ENCODE peak calls at places on chromosomes 7 and 10, in seven cellular contexts. One of them, this sample, is unnamed.

GRCh38 chr10:23280420-23281043 is 64.1 kb downstream of the C10orf67 start:
- DNase-seq in cardiac muscle cell: no peak
- DNase-seq in adrenal gland: no peak
- DNase-seq in spleen: no peak
- DNase-seq in CD4-positive, CD25-positive, alpha-beta regulatory T cell: no peak
- DNase-seq in K562: no peak
- DNase-seq in CD4-positive, alpha-beta T cell: no peak
- DNase-seq in this sample: no peak

GRCh38 chr7:80902716-80903308 is 16.0 kb downstream of the SEMA3C start:
- DNase-seq in CD4-positive, CD25-positive, alpha-beta regulatory T cell: no peak
- DNase-seq in adrenal gland: no peak
- DNase-seq in K562: no peak
- DNase-seq in CD4-positive, alpha-beta T cell: no peak
- DNase-seq in cardiac muscle cell: no peak
- DNase-seq in spleen: no peak
- DNase-seq in this sample: no peak

GRCh38 chr7:117665393-117665792 is 185.6 kb downstream of the CFTR start:
- DNase-seq in CD4-positive, CD25-positive, alpha-beta regulatory T cell: no peak
- DNase-seq in adrenal gland: no peak
- DNase-seq in CD4-positive, alpha-beta T cell: no peak
- DNase-seq in cardiac muscle cell: no peak
- DNase-seq in K562: no peak
- DNase-seq in spleen: no peak
- DNase-seq in this sample: no peak

GRCh38 chr10:110209926-110210662 is 2.7 kb downstream of the MXI1 start:
- DNase-seq in CD4-positive, alpha-beta T cell: peak; percentile 55
- DNase-seq in spleen: peak; percentile 91
- DNase-seq in cardiac muscle cell: peak; percentile 45
- DNase-seq in adrenal gland: peak; percentile 72
- DNase-seq in CD4-positive, CD25-positive, alpha-beta regulatory T cell: peak; percentile 61
- DNase-seq in K562: peak; percentile 44
- DNase-seq in this sample: peak; percentile 61

GRCh38 chr10:78333362-78334143 is 299.9 kb downstream of the RPS24 start:
- DNase-seq in CD4-positive, alpha-beta T cell: no peak
- DNase-seq in adrenal gland: no peak
- DNase-seq in spleen: no peak
- DNase-seq in K562: no peak
- DNase-seq in cardiac muscle cell: no peak
- DNase-seq in CD4-positive, CD25-positive, alpha-beta regulatory T cell: no peak
- DNase-seq in this sample: no peak

GRCh38 chr7:50208335-50208982 is 96.1 kb upstream of the IKZF1 start:
- DNase-seq in adrenal gland: no peak
- DNase-seq in cardiac muscle cell: no peak
- DNase-seq in CD4-positive, alpha-beta T cell: no peak
- DNase-seq in K562: no peak
- DNase-seq in spleen: no peak
- DNase-seq in CD4-positive, CD25-positive, alpha-beta regulatory T cell: no peak
- DNase-seq in this sample: no peak

GRCh38 chr7:127378537-127378936 is 14.0 kb downstream of the ZNF800 start:
- DNase-seq in CD4-positive, alpha-beta T cell: no peak
- DNase-seq in K562: no peak
- DNase-seq in CD4-positive, CD25-positive, alpha-beta regulatory T cell: no peak
- DNase-seq in cardiac muscle cell: no peak
- DNase-seq in adrenal gland: no peak
- DNase-seq in spleen: no peak
- DNase-seq in this sample: no peak

GRCh38 chr10:63710703-63711102 is 189.5 kb downstream of the REEP3 start:
- DNase-seq in spleen: no peak
- DNase-seq in cardiac muscle cell: no peak
- DNase-seq in CD4-positive, CD25-positive, alpha-beta regulatory T cell: no peak
- DNase-seq in adrenal gland: no peak
- DNase-seq in K562: no peak
- DNase-seq in CD4-positive, alpha-beta T cell: no peak
- DNase-seq in this sample: no peak

GRCh38 chr7:70434376-70434775 is 697.6 kb upstream of the GALNT17 start:
- DNase-seq in CD4-positive, CD25-positive, alpha-beta regulatory T cell: no peak
- DNase-seq in spleen: no peak
- DNase-seq in cardiac muscle cell: no peak
- DNase-seq in CD4-positive, alpha-beta T cell: no peak
- DNase-seq in adrenal gland: no peak
- DNase-seq in K562: no peak
- DNase-seq in this sample: no peak

GRCh38 chr7:81367335-81367801 is 402.5 kb downstream of the HGF start:
- DNase-seq in cardiac muscle cell: peak; percentile 86
- DNase-seq in spleen: no peak
- DNase-seq in CD4-positive, alpha-beta T cell: no peak
- DNase-seq in adrenal gland: no peak
- DNase-seq in K562: no peak
- DNase-seq in CD4-positive, CD25-positive, alpha-beta regulatory T cell: no peak
- DNase-seq in this sample: no peak

GRCh38 chr7:121079425-121080169 is 91.1 kb downstream of the CPED1 start:
- DNase-seq in CD4-positive, CD25-positive, alpha-beta regulatory T cell: no peak
- DNase-seq in adrenal gland: no peak
- DNase-seq in spleen: no peak
- DNase-seq in K562: no peak
- DNase-seq in cardiac muscle cell: peak; percentile 34
- DNase-seq in CD4-positive, alpha-beta T cell: no peak
- DNase-seq in this sample: no peak

GRCh38 chr7:22187691-22188348 is 169.1 kb downstream of the RAPGEF5 start:
- DNase-seq in CD4-positive, alpha-beta T cell: no peak
- DNase-seq in cardiac muscle cell: no peak
- DNase-seq in K562: no peak
- DNase-seq in adrenal gland: no peak
- DNase-seq in CD4-positive, CD25-positive, alpha-beta regulatory T cell: no peak
- DNase-seq in spleen: no peak
- DNase-seq in this sample: no peak

GRCh38 chr10:6229746-6230145 is 27.0 kb downstream of the PFKFB3 start:
- DNase-seq in K562: no peak
- DNase-seq in CD4-positive, CD25-positive, alpha-beta regulatory T cell: no peak
- DNase-seq in spleen: peak; percentile 16
- DNase-seq in cardiac muscle cell: no peak
- DNase-seq in CD4-positive, alpha-beta T cell: no peak
- DNase-seq in adrenal gland: no peak
- DNase-seq in this sample: no peak

GRCh38 chr7:138000081-138000701 is 1.7 kb downstream of the CREB3L2 start:
- DNase-seq in spleen: no peak
- DNase-seq in adrenal gland: peak; percentile 68
- DNase-seq in CD4-positive, CD25-positive, alpha-beta regulatory T cell: no peak
- DNase-seq in CD4-positive, alpha-beta T cell: no peak
- DNase-seq in cardiac muscle cell: peak; percentile 90
- DNase-seq in K562: peak; percentile 56
- DNase-seq in this sample: no peak

GRCh38 chr10:70967591-70968588 is 79.5 kb upstream of the PCBD1 start:
- DNase-seq in spleen: peak; percentile 38
- DNase-seq in K562: no peak
- DNase-seq in adrenal gland: no peak
- DNase-seq in CD4-positive, CD25-positive, alpha-beta regulatory T cell: no peak
- DNase-seq in cardiac muscle cell: peak; percentile 18
- DNase-seq in CD4-positive, alpha-beta T cell: no peak
- DNase-seq in this sample: no peak

GRCh38 chr7:19362099-19362498 is 216.9 kb upstream of the FERD3L start:
- DNase-seq in spleen: no peak
- DNase-seq in CD4-positive, alpha-beta T cell: no peak
- DNase-seq in cardiac muscle cell: peak; percentile 12
- DNase-seq in CD4-positive, CD25-positive, alpha-beta regulatory T cell: no peak
- DNase-seq in adrenal gland: no peak
- DNase-seq in K562: no peak
- DNase-seq in this sample: no peak

GRCh38 chr10:27611209-27611608 is 107.1 kb downstream of the RAB18 start:
- DNase-seq in adrenal gland: no peak
- DNase-seq in CD4-positive, alpha-beta T cell: no peak
- DNase-seq in cardiac muscle cell: no peak
- DNase-seq in CD4-positive, CD25-positive, alpha-beta regulatory T cell: no peak
- DNase-seq in K562: no peak
- DNase-seq in spleen: no peak
- DNase-seq in this sample: no peak

GRCh38 chr7:128755816-128756476 is 16.8 kb downstream of the CALU start:
- DNase-seq in spleen: no peak
- DNase-seq in K562: no peak
- DNase-seq in cardiac muscle cell: peak; percentile 74
- DNase-seq in CD4-positive, CD25-positive, alpha-beta regulatory T cell: no peak
- DNase-seq in adrenal gland: no peak
- DNase-seq in CD4-positive, alpha-beta T cell: no peak
- DNase-seq in this sample: no peak

GRCh38 chr7:37081436-37081835 is 357.1 kb upstream of the AOAH start:
- DNase-seq in CD4-positive, alpha-beta T cell: no peak
- DNase-seq in cardiac muscle cell: peak; percentile 25
- DNase-seq in spleen: no peak
- DNase-seq in CD4-positive, CD25-positive, alpha-beta regulatory T cell: no peak
- DNase-seq in K562: no peak
- DNase-seq in adrenal gland: no peak
- DNase-seq in this sample: no peak

GRCh38 chr10:130050008-130050407 is 60.6 kb downstream of the C10orf143 start:
- DNase-seq in spleen: no peak
- DNase-seq in CD4-positive, CD25-positive, alpha-beta regulatory T cell: no peak
- DNase-seq in CD4-positive, alpha-beta T cell: no peak
- DNase-seq in K562: no peak
- DNase-seq in cardiac muscle cell: no peak
- DNase-seq in adrenal gland: no peak
- DNase-seq in this sample: no peak

GRCh38 chr10:43863859-43864591 is 215.3 kb upstream of the ZNF32 start:
- DNase-seq in cardiac muscle cell: peak; percentile 82
- DNase-seq in CD4-positive, CD25-positive, alpha-beta regulatory T cell: no peak
- DNase-seq in CD4-positive, alpha-beta T cell: no peak
- DNase-seq in K562: no peak
- DNase-seq in adrenal gland: no peak
- DNase-seq in spleen: no peak
- DNase-seq in this sample: no peak

GRCh38 chr7:98923512-98923911 is 45.2 kb downstream of the TRRAP start:
- DNase-seq in K562: no peak
- DNase-seq in CD4-positive, CD25-positive, alpha-beta regulatory T cell: no peak
- DNase-seq in cardiac muscle cell: no peak
- DNase-seq in adrenal gland: no peak
- DNase-seq in spleen: no peak
- DNase-seq in CD4-positive, alpha-beta T cell: no peak
- DNase-seq in this sample: no peak

GRCh38 chr10:16965242-16965620 is 148.0 kb upstream of the RSU1 start:
- DNase-seq in adrenal gland: no peak
- DNase-seq in CD4-positive, alpha-beta T cell: no peak
- DNase-seq in K562: no peak
- DNase-seq in spleen: no peak
- DNase-seq in cardiac muscle cell: no peak
- DNase-seq in CD4-positive, CD25-positive, alpha-beta regulatory T cell: no peak
- DNase-seq in this sample: no peak

GRCh38 chr7:73682745-73683055 is 553 bp downstream of the DNAJC30 start:
- DNase-seq in adrenal gland: no peak
- DNase-seq in CD4-positive, CD25-positive, alpha-beta regulatory T cell: no peak
- DNase-seq in cardiac muscle cell: no peak
- DNase-seq in K562: no peak
- DNase-seq in spleen: no peak
- DNase-seq in CD4-positive, alpha-beta T cell: no peak
- DNase-seq in this sample: no peak

GRCh38 chr7:101595766-101596537 is 33.1 kb downstream of the MYL10 start:
- DNase-seq in K562: no peak
- DNase-seq in spleen: no peak
- DNase-seq in cardiac muscle cell: no peak
- DNase-seq in CD4-positive, alpha-beta T cell: no peak
- DNase-seq in adrenal gland: no peak
- DNase-seq in CD4-positive, CD25-positive, alpha-beta regulatory T cell: no peak
- DNase-seq in this sample: no peak

DNA sequence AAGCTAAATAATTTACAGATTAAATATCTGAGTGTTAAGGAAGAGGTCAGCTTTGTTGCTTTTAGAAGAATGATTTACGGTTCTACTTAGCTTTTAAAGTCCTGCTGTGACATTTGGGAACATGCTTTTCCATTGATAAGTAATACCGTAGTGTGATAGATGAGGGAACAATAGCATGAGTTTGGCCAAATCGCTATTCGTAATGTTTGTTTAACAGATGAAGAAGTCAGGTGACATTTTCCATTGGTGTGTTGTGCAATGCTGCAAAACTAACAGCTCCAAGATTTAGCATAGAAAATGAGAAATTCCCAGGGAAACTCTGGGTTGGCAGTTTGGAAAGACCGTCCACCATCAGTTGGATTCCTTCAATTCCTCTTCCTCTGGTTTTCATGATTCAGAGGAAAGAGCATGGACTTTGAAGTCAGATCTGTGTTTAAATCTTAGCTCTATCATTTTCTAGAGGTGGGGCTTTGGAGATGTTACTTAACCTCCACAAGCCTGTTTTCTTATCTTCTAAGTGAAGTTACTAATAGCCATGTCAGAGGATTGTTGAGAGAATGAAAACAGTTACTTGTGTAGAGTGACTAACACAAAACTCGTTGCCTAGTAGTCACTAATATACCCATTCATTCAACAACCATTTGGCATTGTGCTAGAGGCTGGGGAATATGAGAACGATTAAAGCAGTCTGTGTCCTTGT is 140.4 kb upstream of the BMPER start:
- DNase-seq in spleen: no peak
- DNase-seq in adrenal gland: peak; percentile 23
- DNase-seq in CD4-positive, alpha-beta T cell: no peak
- DNase-seq in CD4-positive, CD25-positive, alpha-beta regulatory T cell: no peak
- DNase-seq in K562: no peak
- DNase-seq in cardiac muscle cell: peak; percentile 93
- DNase-seq in this sample: no peak
- H3K9me3 ChIP-seq in spleen: no peaks in the 10 kb centered on the region
- H3K9me3 ChIP-seq in adrenal gland: no peaks in the 10 kb centered on the region
- H3K9me3 ChIP-seq in CD4-positive, alpha-beta T cell: no peaks in the 10 kb centered on the region
- H3K9me3 ChIP-seq in CD4-positive, CD25-positive, alpha-beta regulatory T cell: no peaks in the 10 kb centered on the region
- H3K9me3 ChIP-seq in K562: no peaks in the 10 kb centered on the region
- H3K9me3 ChIP-seq in cardiac muscle cell: no peaks in the 10 kb centered on the region
- H3K9me3 ChIP-seq in this sample: no peaks in the 10 kb centered on the region

GRCh38 chr7:42534441-42534840 is 297.4 kb upstream of the GLI3 start:
- DNase-seq in K562: no peak
- DNase-seq in spleen: no peak
- DNase-seq in adrenal gland: no peak
- DNase-seq in cardiac muscle cell: no peak
- DNase-seq in CD4-positive, CD25-positive, alpha-beta regulatory T cell: no peak
- DNase-seq in CD4-positive, alpha-beta T cell: no peak
- DNase-seq in this sample: no peak
- H3K9me3 ChIP-seq in K562: no peaks in the 10 kb centered on the region
- H3K9me3 ChIP-seq in spleen: peaks cover 48% of the 10 kb centered on the region
- H3K9me3 ChIP-seq in adrenal gland: no peaks in the 10 kb centered on the region
- H3K9me3 ChIP-seq in cardiac muscle cell: no peaks in the 10 kb centered on the region
- H3K9me3 ChIP-seq in CD4-positive, CD25-positive, alpha-beta regulatory T cell: no peaks in the 10 kb centered on the region
- H3K9me3 ChIP-seq in CD4-positive, alpha-beta T cell: no peaks in the 10 kb centered on the region
- H3K9me3 ChIP-seq in this sample: no peaks in the 10 kb centered on the region

GRCh38 chr7:30583181-30583580 is 11.5 kb upstream of the GARS1 start:
- DNase-seq in K562: no peak
- DNase-seq in CD4-positive, alpha-beta T cell: no peak
- DNase-seq in CD4-positive, CD25-positive, alpha-beta regulatory T cell: no peak
- DNase-seq in adrenal gland: no peak
- DNase-seq in spleen: no peak
- DNase-seq in cardiac muscle cell: no peak
- DNase-seq in this sample: no peak
- H3K9me3 ChIP-seq in K562: peaks cover 3% of the 10 kb centered on the region
- H3K9me3 ChIP-seq in CD4-positive, alpha-beta T cell: no peaks in the 10 kb centered on the region
- H3K9me3 ChIP-seq in CD4-positive, CD25-positive, alpha-beta regulatory T cell: no peaks in the 10 kb centered on the region
- H3K9me3 ChIP-seq in adrenal gland: no peaks in the 10 kb centered on the region
- H3K9me3 ChIP-seq in spleen: peaks cover 7% of the 10 kb centered on the region
- H3K9me3 ChIP-seq in cardiac muscle cell: no peaks in the 10 kb centered on the region
- H3K9me3 ChIP-seq in this sample: no peaks in the 10 kb centered on the region

DNA sequence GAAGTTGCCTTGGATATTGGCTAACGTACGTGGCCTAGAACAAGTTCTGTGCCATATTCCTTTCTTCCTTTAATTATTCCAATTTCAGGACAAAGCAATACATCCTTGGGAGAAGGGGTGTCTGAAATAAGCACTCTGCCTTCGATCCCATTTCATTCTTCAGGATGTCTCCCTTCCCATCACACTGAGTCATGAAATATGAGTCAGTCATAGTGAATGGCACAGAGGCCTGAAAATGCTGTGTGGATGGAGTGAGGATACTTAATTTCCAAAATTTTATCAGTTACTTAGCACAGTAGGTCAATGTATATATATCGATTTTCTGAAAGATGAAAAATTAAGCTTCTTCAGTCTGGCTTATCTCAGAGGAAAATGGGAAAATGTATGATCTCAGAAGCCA is 19.5 kb downstream of the EVX1 start:
- DNase-seq in K562: no peak
- DNase-seq in cardiac muscle cell: no peak
- DNase-seq in spleen: no peak
- DNase-seq in adrenal gland: no peak
- DNase-seq in CD4-positive, CD25-positive, alpha-beta regulatory T cell: no peak
- DNase-seq in CD4-positive, alpha-beta T cell: no peak
- DNase-seq in this sample: no peak
- H3K9me3 ChIP-seq in K562: no peaks in the 10 kb centered on the region
- H3K9me3 ChIP-seq in cardiac muscle cell: no peaks in the 10 kb centered on the region
- H3K9me3 ChIP-seq in spleen: no peaks in the 10 kb centered on the region
- H3K9me3 ChIP-seq in adrenal gland: no peaks in the 10 kb centered on the region
- H3K9me3 ChIP-seq in CD4-positive, CD25-positive, alpha-beta regulatory T cell: no peaks in the 10 kb centered on the region
- H3K9me3 ChIP-seq in CD4-positive, alpha-beta T cell: no peaks in the 10 kb centered on the region
- H3K9me3 ChIP-seq in this sample: no peaks in the 10 kb centered on the region

This sample was measured in T-helper 17 cell.